ENCODE peak calls at places on chromosomes 13 and 19, in four cellular contexts. A is astrocyte of the spinal cord, Q is pancreas, Y is colonic mucosa. N is an unnamed sample.

GRCh38 chr13:21997726-21998125 is 326.9 kb downstream of the FGF9 start:
- DNase-seq in A (no peak), Q (no peak), Y (no peak), N (no peak)

GRCh38 chr13:94119360-94119936 is 360.0 kb downstream of the DCT start:
- DNase-seq in A (no peak), Q (peak), Y (peak), N (no peak)

GRCh38 chr19:39411006-39411831 is 1.2 kb upstream of the PLEKHG2 start:
- DNase-seq in A (peak), Q (peak), Y (peak), N (no peak)

GRCh38 chr19:27705896-27706295 is 1507.1 kb downstream of the UQCRFS1 start:
- DNase-seq in A (no peak), Q (no peak), Y (no peak), N (no peak)

GRCh38 chr19:48737360-48737998 is 2.9 kb downstream of the RASIP1 start:
- DNase-seq in A (no peak), Q (peak), Y (no peak), N (no peak)

GRCh38 chr13:110123041-110123809 is 183.7 kb downstream of the COL4A1 start:
- DNase-seq in A (peak), Q (no peak), Y (no peak), N (no peak)

GRCh38 chr13:105798541-105798940 is 736.9 kb downstream of the EFNB2 start:
- DNase-seq in A (no peak), Q (no peak), Y (no peak), N (no peak)

GRCh38 chr13:24233351-24233901 is 72.9 kb downstream of the SPATA13 start:
- DNase-seq in A (peak), Q (no peak), Y (no peak), N (no peak)

GRCh38 chr19:51398096-51398704 is 7.8 kb upstream of the C19orf84 start:
- DNase-seq in A (no peak), Q (no peak), Y (no peak), N (no peak)

GRCh38 chr13:98466634-98467236 is 110.2 kb downstream of the STK24 start:
- DNase-seq in A (peak), Q (no peak), Y (no peak), N (no peak)

GRCh38 chr13:78657699-78658629 is 991 bp downstream of the OBI1 start:
- DNase-seq in A (peak), Q (no peak), Y (no peak), N (no peak)

GRCh38 chr13:51807041-51807440 is 3.1 kb upstream of the DHRS12 start:
- DNase-seq in A (no peak), Q (no peak), Y (no peak), N (no peak)

GRCh38 chr19:47716270-47716937 is 3.2 kb downstream of the EHD2 start:
- DNase-seq in A (no peak), Q (peak), Y (no peak), N (no peak)

GRCh38 chr19:46181386-46181774 is 33.3 kb downstream of the IGFL2 start:
- DNase-seq in A (peak), Q (no peak), Y (no peak), N (no peak)

GRCh38 chr13:97018029-97018819 is 23.9 kb upstream of the OXGR1 start:
- DNase-seq in A (peak), Q (no peak), Y (peak), N (no peak)

GRCh38 chr13:92984151-92984550 is 242.5 kb upstream of the GPC6 start:
- DNase-seq in A (no peak), Q (no peak), Y (no peak), N (no peak)

GRCh38 chr13:29484236-29484635 is 111.3 kb downstream of the SLC7A1 start:
- DNase-seq in A (no peak), Q (no peak), Y (no peak), N (no peak)

GRCh38 chr19:8924283-8924682 is 85.9 kb downstream of the MUC16 start:
- DNase-seq in A (no peak), Q (no peak), Y (no peak), N (no peak)

GRCh38 chr13:44155422-44156293 is 218.0 kb upstream of the SERP2 start:
- DNase-seq in A (peak), Q (peak), Y (peak), N (no peak)

GRCh38 chr19:11420894-11421606 is 1.9 kb upstream of the RGL3 start:
- DNase-seq in A (no peak), Q (peak), Y (peak), N (no peak)

GRCh38 chr19:18869781-18870530 is 26.0 kb downstream of the CERS1 start:
- DNase-seq in A (no peak), Q (no peak), Y (no peak), N (no peak)

GRCh38 chr19:31825134-31826094 is 476.2 kb upstream of the TSHZ3 start:
- DNase-seq in A (no peak), Q (no peak), Y (no peak), N (no peak)

GRCh38 chr19:40744554-40745401 is 5.5 kb downstream of the ACTMAP start:
- DNase-seq in A (no peak), Q (no peak), Y (no peak), N (no peak)

GRCh38 chr13:44437356-44438233 is 64.0 kb downstream of the SERP2 start:
- DNase-seq in A (peak), Q (no peak), Y (no peak), N (peak)

GRCh38 chr13:108096301-108096700 is 119.0 kb downstream of the LIG4 start:
- DNase-seq in A (no peak), Q (no peak), Y (no peak), N (no peak)

GRCh38 chr13:30870049-30870884 is 35.8 kb upstream of the MEDAG start:
- DNase-seq in A (peak), Q (peak), Y (peak), N (peak)

GRCh38 chr13:27455331-27455855 is 5.0 kb upstream of the MTIF3 start:
- DNase-seq in A (no peak), Q (no peak), Y (no peak), N (no peak)

GRCh38 chr13:107130516-107130915 is 562.6 kb upstream of the ARGLU1 start:
- DNase-seq in A (no peak), Q (no peak), Y (no peak), N (no peak)

GRCh38 chr19:34208485-34208884 is 36.2 kb downstream of the LSM14A start:
- DNase-seq in A (no peak), Q (no peak), Y (no peak), N (no peak)

GRCh38 chr19:46000497-46001246 is 5.4 kb downstream of the CCDC61 start:
- DNase-seq in A (no peak), Q (peak), Y (peak), N (no peak)

GRCh38 chr19:44607049-44607448 is 6.3 kb upstream of the IGSF23 start:
- DNase-seq in A (no peak), Q (no peak), Y (peak), N (no peak)

GRCh38 chr13:30191491-30192100 is 115.8 kb downstream of the KATNAL1 start:
- DNase-seq in A (peak), Q (no peak), Y (no peak), N (no peak)

GRCh38 chr13:48783181-48783630 is 129.5 kb downstream of the CYSLTR2 start:
- DNase-seq in A (peak), Q (peak), Y (peak), N (peak)

GRCh38 chr13:97627566-97627965 is 193.6 kb downstream of the RAP2A start:
- DNase-seq in A (peak), Q (no peak), Y (peak), N (peak)

GRCh38 chr19:12974301-12975220 is 5.2 kb downstream of the DAND5 start:
- DNase-seq in A (no peak), Q (no peak), Y (no peak), N (no peak)

GRCh38 chr13:94711561-94712286 is 621 bp downstream of the SOX21 start:
- DNase-seq in A (peak), Q (no peak), Y (no peak), N (no peak)

GRCh38 chr13:20940083-20940482 is 37.5 kb upstream of the XPO4 start:
- DNase-seq in A (no peak), Q (no peak), Y (no peak), N (peak)
- H3K4me3 ChIP-seq in A (no peak), Q (no peak), Y (no peak), N (no peak)

GRCh38 chr19:14096272-14096992 is 5.9 kb upstream of the SAMD1 start:
- DNase-seq in A (no peak), Q (no peak), Y (no peak), N (no peak)
- TF ChIP-seq CTCF in A (peak), Q (no peak), Y (no peak), N (no peak)

GRCh38 chr19:55284405-55285058 is 735 bp downstream of the BRSK1 start:
- DNase-seq in A (no peak), Q (no peak), Y (no peak), N (no peak)
- H3K4me3 ChIP-seq in A (peak), Q (no peak), Y (peak), N (peak)

GRCh38 chr19:2291185-2291751 is 9.3 kb upstream of the PEAK3 start:
- DNase-seq in A (no peak), Q (no peak), Y (no peak), N (no peak)

GRCh38 chr19:2288743-2289713 is 7.1 kb upstream of the PEAK3 start:
- DNase-seq in A (no peak), Q (no peak), Y (no peak), N (no peak)

GRCh38 chr19:2288010-2288742 is 6.2 kb upstream of the PEAK3 start:
- DNase-seq in A (no peak), Q (no peak), Y (no peak), N (no peak)

GRCh38 chr19:2290441-2291184 is 8.6 kb upstream of the PEAK3 start:
- DNase-seq in A (no peak), Q (no peak), Y (peak), N (no peak)

DNA sequence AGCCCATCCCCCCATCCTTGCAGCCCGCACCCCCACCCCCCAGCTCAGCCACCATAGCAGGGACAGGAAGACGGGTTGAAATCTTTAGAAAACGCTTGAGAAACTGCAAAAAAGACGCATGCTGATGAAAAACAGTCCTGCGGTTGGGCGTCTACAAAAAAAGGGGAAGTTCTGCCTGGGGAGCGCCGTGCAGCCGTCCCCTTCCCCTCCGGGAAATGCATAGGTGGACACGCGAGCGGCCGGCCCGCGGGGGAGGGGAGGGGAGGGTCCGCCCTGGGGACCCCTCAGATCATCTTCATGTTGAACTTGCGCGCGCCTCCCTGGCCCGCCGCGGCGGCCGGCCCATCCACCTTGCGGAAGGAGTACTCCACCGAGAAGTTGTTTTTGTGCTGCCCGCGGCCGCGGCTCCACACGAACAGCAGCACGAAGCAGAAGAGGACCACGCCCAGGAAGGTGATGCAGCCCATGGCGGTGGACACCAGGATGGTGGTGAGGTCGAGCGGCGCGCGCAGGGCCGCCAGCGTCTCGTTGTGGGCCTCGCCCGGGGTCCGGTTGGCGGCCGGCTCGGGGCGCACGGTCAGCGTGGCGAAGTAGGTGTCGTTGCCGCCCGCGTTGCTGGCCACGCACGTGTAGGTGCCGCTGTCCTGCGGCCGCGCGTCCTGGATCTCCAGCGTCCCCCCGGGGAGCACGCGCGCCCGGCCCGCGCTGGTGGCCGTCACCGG is 7.9 kb upstream of the PEAK3 start:
- DNase-seq in A (no peak), Q (no peak), Y (peak), N (no peak)
- TF ChIP-seq CTCF in A (no peak), Q (no peak), Y (no peak), N (no peak)

DNA sequence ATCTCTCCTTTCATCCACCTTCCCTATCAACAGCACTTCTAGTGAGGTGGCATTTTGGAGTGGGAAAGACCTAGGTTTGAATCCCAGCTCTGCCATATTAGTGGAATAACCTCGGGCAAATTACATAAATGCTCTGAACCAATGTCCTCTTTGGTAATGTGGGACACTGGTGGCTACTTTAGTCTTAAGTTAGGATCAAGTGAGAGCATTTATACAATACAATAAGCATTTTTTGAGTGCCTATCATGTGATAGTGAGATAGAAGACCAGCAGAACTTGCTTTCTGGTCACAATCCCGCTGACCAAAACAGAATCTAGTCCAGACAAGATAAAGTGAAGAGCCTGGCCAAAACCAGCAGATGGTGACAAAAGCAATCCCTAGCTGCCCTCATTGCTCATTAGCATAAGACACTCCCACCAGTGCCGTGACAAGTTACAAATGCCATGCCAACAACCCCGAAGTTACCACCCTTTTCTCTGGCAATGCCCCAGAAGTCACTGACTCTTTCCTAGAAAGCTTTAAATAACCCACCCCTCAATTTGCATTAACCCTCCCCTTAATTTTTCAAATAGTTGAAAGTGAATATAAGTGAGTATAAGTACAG is 28.8 kb upstream of the KPNA3 start:
- DNase-seq in A (no peak), Q (no peak), Y (no peak), N (no peak)
- H3K4me3 ChIP-seq in A (no peak), Q (no peak), Y (no peak), N (no peak)

GRCh38 chr19:7386769-7387168 is 38.0 kb downstream of the ARHGEF18 start:
- DNase-seq in A (no peak), Q (peak), Y (no peak), N (no peak)

GRCh38 chr19:7385062-7385461 is 36.3 kb downstream of the ARHGEF18 start:
- DNase-seq in A (no peak), Q (no peak), Y (no peak), N (no peak)

GRCh38 chr19:7382694-7383093 is 34.0 kb downstream of the ARHGEF18 start:
- DNase-seq in A (no peak), Q (no peak), Y (no peak), N (no peak)

GRCh38 chr19:7383284-7383683 is 34.5 kb downstream of the ARHGEF18 start:
- DNase-seq in A (no peak), Q (no peak), Y (no peak), N (no peak)

GRCh38 chr19:7386308-7386707 is 37.6 kb downstream of the ARHGEF18 start:
- DNase-seq in A (no peak), Q (no peak), Y (no peak), N (no peak)
- TF ChIP-seq CTCF in A (no peak), Q (no peak), Y (no peak), N (no peak)

N was measured in AG04449.